ENCODE peak calls at places on chromosomes 1 and 21, in six cellular contexts. One of them, this sample, is unnamed.

GRCh38 chr1:64936958-64937357 is 29.4 kb downstream of the JAK1 start:
- DNase-seq in H9: no peak
- DNase-seq in mesenchymal stem cell: no peak
- DNase-seq in IMR-90: peak; percentile 29
- DNase-seq in neuronal stem cell: no peak
- DNase-seq in H1: no peak
- DNase-seq in this sample: no peak

GRCh38 chr1:112721966-112722524 is 6.9 kb upstream of the PPM1J start:
- DNase-seq in H9: peak; percentile 28
- DNase-seq in mesenchymal stem cell: no peak
- DNase-seq in IMR-90: no peak
- DNase-seq in neuronal stem cell: no peak
- DNase-seq in H1: no peak
- DNase-seq in this sample: no peak

GRCh38 chr1:176643536-176643935 is 180.6 kb downstream of the PAPPA2 start:
- DNase-seq in H9: no peak
- DNase-seq in mesenchymal stem cell: peak; percentile 67
- DNase-seq in IMR-90: peak; percentile 18
- DNase-seq in neuronal stem cell: no peak
- DNase-seq in H1: no peak
- DNase-seq in this sample: peak; percentile 62

GRCh38 chr1:160167580-160167979 is 16.2 kb downstream of the ATP1A4 start:
- DNase-seq in H9: no peak
- DNase-seq in mesenchymal stem cell: no peak
- DNase-seq in IMR-90: peak; percentile 11
- DNase-seq in neuronal stem cell: no peak
- DNase-seq in H1: no peak
- DNase-seq in this sample: no peak

GRCh38 chr1:221775206-221775605 is 33.3 kb upstream of the DUSP10 start:
- DNase-seq in H9: no peak
- DNase-seq in mesenchymal stem cell: no peak
- DNase-seq in IMR-90: no peak
- DNase-seq in neuronal stem cell: no peak
- DNase-seq in H1: no peak
- DNase-seq in this sample: no peak

GRCh38 chr21:25790122-25790951 is 55.6 kb downstream of the GABPA start:
- DNase-seq in H9: no peak
- DNase-seq in mesenchymal stem cell: peak; percentile 47
- DNase-seq in IMR-90: peak; percentile 41
- DNase-seq in neuronal stem cell: peak; percentile 8
- DNase-seq in H1: no peak
- DNase-seq in this sample: no peak

GRCh38 chr1:226135059-226135651 is 51.4 kb downstream of the ACBD3 start:
- DNase-seq in H9: no peak
- DNase-seq in mesenchymal stem cell: no peak
- DNase-seq in IMR-90: no peak
- DNase-seq in neuronal stem cell: no peak
- DNase-seq in H1: no peak
- DNase-seq in this sample: no peak

GRCh38 chr1:44557756-44558155 is 116.5 kb downstream of the TMEM53 start:
- DNase-seq in H9: no peak
- DNase-seq in mesenchymal stem cell: peak; percentile 12
- DNase-seq in IMR-90: no peak
- DNase-seq in neuronal stem cell: no peak
- DNase-seq in H1: no peak
- DNase-seq in this sample: peak; percentile 25

GRCh38 chr1:223462047-223462446 is 68.8 kb downstream of the CCDC185 start:
- DNase-seq in H9: no peak
- DNase-seq in mesenchymal stem cell: no peak
- DNase-seq in IMR-90: no peak
- DNase-seq in neuronal stem cell: no peak
- DNase-seq in H1: no peak
- DNase-seq in this sample: peak; percentile 16

GRCh38 chr21:44845418-44846200 is 27.7 kb upstream of the SUMO3 start:
- DNase-seq in H9: peak; percentile 91
- DNase-seq in mesenchymal stem cell: peak; percentile 67
- DNase-seq in IMR-90: peak; percentile 24
- DNase-seq in neuronal stem cell: peak; percentile 55
- DNase-seq in H1: peak; percentile 61
- DNase-seq in this sample: peak; percentile 37

GRCh38 chr21:25934771-25935224 is 200.0 kb downstream of the GABPA start:
- DNase-seq in H9: no peak
- DNase-seq in mesenchymal stem cell: peak; percentile 98
- DNase-seq in IMR-90: peak; percentile 99
- DNase-seq in neuronal stem cell: no peak
- DNase-seq in H1: no peak
- DNase-seq in this sample: peak; percentile 62

GRCh38 chr1:199774433-199775089 is 252.9 kb upstream of the NR5A2 start:
- DNase-seq in H9: no peak
- DNase-seq in mesenchymal stem cell: no peak
- DNase-seq in IMR-90: peak; percentile 85
- DNase-seq in neuronal stem cell: no peak
- DNase-seq in H1: no peak
- DNase-seq in this sample: no peak

GRCh38 chr1:42186172-42186571 is 21.6 kb upstream of the GUCA2A start:
- DNase-seq in H9: no peak
- DNase-seq in mesenchymal stem cell: peak; percentile 28
- DNase-seq in IMR-90: peak; percentile 57
- DNase-seq in neuronal stem cell: no peak
- DNase-seq in H1: no peak
- DNase-seq in this sample: no peak

GRCh38 chr21:36663033-36663855 is 35.7 kb upstream of the SIM2 start:
- DNase-seq in H9: no peak
- DNase-seq in mesenchymal stem cell: no peak
- DNase-seq in IMR-90: peak; percentile 33
- DNase-seq in neuronal stem cell: no peak
- DNase-seq in H1: no peak
- DNase-seq in this sample: peak; percentile 63

GRCh38 chr1:117118101-117118500 is 3.4 kb downstream of the TRIM45 start:
- DNase-seq in H9: no peak
- DNase-seq in mesenchymal stem cell: no peak
- DNase-seq in IMR-90: no peak
- DNase-seq in neuronal stem cell: no peak
- DNase-seq in H1: no peak
- DNase-seq in this sample: peak; percentile 77

GRCh38 chr21:40765771-40766170 is 81.2 kb downstream of the DSCAM start:
- DNase-seq in H9: no peak
- DNase-seq in mesenchymal stem cell: no peak
- DNase-seq in IMR-90: no peak
- DNase-seq in neuronal stem cell: no peak
- DNase-seq in H1: no peak
- DNase-seq in this sample: no peak

GRCh38 chr21:40769231-40769630 is 77.7 kb downstream of the DSCAM start:
- DNase-seq in H9: no peak
- DNase-seq in mesenchymal stem cell: no peak
- DNase-seq in IMR-90: no peak
- DNase-seq in neuronal stem cell: no peak
- DNase-seq in H1: no peak
- DNase-seq in this sample: no peak

GRCh38 chr21:40770435-40771055 is 76.4 kb downstream of the DSCAM start:
- DNase-seq in H9: no peak
- DNase-seq in mesenchymal stem cell: no peak
- DNase-seq in IMR-90: no peak
- DNase-seq in neuronal stem cell: no peak
- DNase-seq in H1: no peak
- DNase-seq in this sample: no peak

GRCh38 chr21:40768056-40768455 is 78.9 kb downstream of the DSCAM start:
- DNase-seq in H9: no peak
- DNase-seq in mesenchymal stem cell: no peak
- DNase-seq in IMR-90: no peak
- DNase-seq in neuronal stem cell: no peak
- DNase-seq in H1: no peak
- DNase-seq in this sample: no peak
- H4K91ac ChIP-seq in H9: no peak overlapping the region
- H4K91ac ChIP-seq in mesenchymal stem cell: no peak overlapping the region
- H4K91ac ChIP-seq in IMR-90: no peak overlapping the region
- H4K91ac ChIP-seq in neuronal stem cell: no peak overlapping the region
- H4K91ac ChIP-seq in H1: no peak overlapping the region
- H4K91ac ChIP-seq in this sample: no peak overlapping the region

GRCh38 chr1:6199298-6200187 is at the start of gene RPL22:
- DNase-seq in H9: peak; percentile 98
- DNase-seq in mesenchymal stem cell: peak; percentile 99
- DNase-seq in IMR-90: peak; percentile 99
- DNase-seq in neuronal stem cell: peak; percentile 98
- DNase-seq in H1: peak; percentile 96
- DNase-seq in this sample: peak; percentile 99
- H3K9ac ChIP-seq in H9: peak within 1 kb of the TSS; percentile 98
- H3K9ac ChIP-seq in mesenchymal stem cell: peak within 1 kb of the TSS; percentile 98
- H3K9ac ChIP-seq in IMR-90: peak within 1 kb of the TSS; percentile 79
- H3K9ac ChIP-seq in neuronal stem cell: peak within 1 kb of the TSS; percentile 100
- H3K9ac ChIP-seq in H1: peak within 1 kb of the TSS; percentile 94
- H3K9ac ChIP-seq in this sample: peak within 1 kb of the TSS; percentile 99

GRCh38 chr1:216612291-216612690 is 110.9 kb downstream of the ESRRG start:
- DNase-seq in H9: no peak
- DNase-seq in mesenchymal stem cell: no peak
- DNase-seq in IMR-90: no peak
- DNase-seq in neuronal stem cell: no peak
- DNase-seq in H1: no peak
- DNase-seq in this sample: no peak
- H4K91ac ChIP-seq in H9: no peak overlapping the region
- H4K91ac ChIP-seq in mesenchymal stem cell: no peak overlapping the region
- H4K91ac ChIP-seq in IMR-90: no peak overlapping the region
- H4K91ac ChIP-seq in neuronal stem cell: no peak overlapping the region
- H4K91ac ChIP-seq in H1: no peak overlapping the region
- H4K91ac ChIP-seq in this sample: no peak overlapping the region

GRCh38 chr1:53639996-53640695 is 98.8 kb downstream of the GLIS1 start:
- DNase-seq in H9: no peak
- DNase-seq in mesenchymal stem cell: no peak
- DNase-seq in IMR-90: no peak
- DNase-seq in neuronal stem cell: no peak
- DNase-seq in H1: no peak
- DNase-seq in this sample: no peak

GRCh38 chr1:53637726-53638640 is 101.0 kb downstream of the GLIS1 start:
- DNase-seq in H9: peak; percentile 16
- DNase-seq in mesenchymal stem cell: no peak
- DNase-seq in IMR-90: no peak
- DNase-seq in neuronal stem cell: no peak
- DNase-seq in H1: no peak
- DNase-seq in this sample: no peak

GRCh38 chr1:53640696-53641065 is 98.3 kb downstream of the GLIS1 start:
- DNase-seq in H9: no peak
- DNase-seq in mesenchymal stem cell: no peak
- DNase-seq in IMR-90: no peak
- DNase-seq in neuronal stem cell: no peak
- DNase-seq in H1: no peak
- DNase-seq in this sample: no peak

GRCh38 chr1:53638641-53639035 is 100.3 kb downstream of the GLIS1 start:
- DNase-seq in H9: peak; percentile 19
- DNase-seq in mesenchymal stem cell: no peak
- DNase-seq in IMR-90: no peak
- DNase-seq in neuronal stem cell: no peak
- DNase-seq in H1: no peak
- DNase-seq in this sample: no peak

DNA sequence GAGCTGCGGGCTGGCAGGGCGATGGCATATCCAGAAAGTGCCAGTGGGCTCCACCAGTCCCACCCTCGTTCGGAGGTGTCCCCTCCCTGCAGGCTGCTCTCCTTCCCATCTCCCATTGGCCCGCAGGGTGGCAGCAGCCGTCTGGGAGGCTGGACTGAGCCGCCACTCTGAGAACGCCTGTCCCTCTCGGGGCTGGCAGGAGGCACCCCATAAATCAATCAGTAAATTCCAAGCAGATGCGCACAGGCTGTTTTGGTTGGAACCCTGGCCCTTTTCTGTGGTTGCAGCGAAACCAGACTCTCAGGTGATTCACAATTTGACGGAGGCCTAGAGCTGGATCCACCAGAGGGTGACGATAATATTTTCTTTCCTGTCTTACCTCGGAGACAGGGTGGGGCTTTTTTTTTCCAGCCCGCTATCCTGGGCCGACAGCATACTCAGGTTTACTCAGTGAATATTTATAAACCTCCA is 99.7 kb downstream of the GLIS1 start:
- DNase-seq in H9: no peak
- DNase-seq in mesenchymal stem cell: no peak
- DNase-seq in IMR-90: peak; percentile 68
- DNase-seq in neuronal stem cell: no peak
- DNase-seq in H1: no peak
- DNase-seq in this sample: no peak
- H3K9ac ChIP-seq in H9: no peak overlapping the region
- H3K9ac ChIP-seq in mesenchymal stem cell: no peak overlapping the region
- H3K9ac ChIP-seq in IMR-90: no peak overlapping the region
- H3K9ac ChIP-seq in neuronal stem cell: no peak overlapping the region
- H3K9ac ChIP-seq in H1: no peak overlapping the region
- H3K9ac ChIP-seq in this sample: no peak overlapping the region

This sample was measured in trophoblast cell.